ENCODE peak calls at places on chromosomes 7 and 10, in eight cellular contexts. R, F, C, W, U, G, E and M are unnamed samples.

GRCh38 chr7:44983742-44984477 is 5.1 kb upstream of the MYO1G start:
- DNase-seq in U (no peak), E (peak), W (no peak), R (peak), C (no peak), F (no peak), G (no peak), M (no peak)

GRCh38 chr10:79286318-79286951 is 60.8 kb upstream of the PPIF start:
- DNase-seq in W (peak), U (no peak), G (no peak), C (peak), E (peak), R (peak), F (peak), M (no peak)

GRCh38 chr10:131973160-131973951 is 8.4 kb downstream of the BNIP3 start:
- DNase-seq in U (no peak), E (no peak), G (peak), C (no peak), W (no peak), R (no peak), F (no peak), M (peak)

GRCh38 chr10:3755440-3756359 is 29.3 kb downstream of the KLF6 start:
- DNase-seq in G (no peak), U (no peak), C (peak), R (no peak), W (peak), E (no peak), F (no peak), M (no peak)

GRCh38 chr10:97196213-97197029 is 10.7 kb upstream of the SLIT1 start:
- DNase-seq in F (peak), W (peak), C (peak), R (peak), U (peak), G (peak), E (peak), M (peak)

GRCh38 chr10:132408823-132409666 is 12.0 kb downstream of the PWWP2B start:
- DNase-seq in E (no peak), F (no peak), C (no peak), R (no peak), W (no peak), G (no peak), U (no peak), M (peak)

GRCh38 chr10:102537367-102537766 is 33.6 kb downstream of the SUFU start:
- DNase-seq in U (no peak), R (no peak), E (no peak), W (no peak), G (no peak), C (no peak), F (no peak), M (no peak)

GRCh38 chr10:88889559-88890337 is 9.7 kb downstream of the STAMBPL1 start:
- DNase-seq in E (no peak), C (no peak), R (peak), G (no peak), F (peak), W (no peak), U (no peak), M (no peak)